ENCODE peak calls at places on chromosome 1, in ten cellular contexts. One of them, this sample, is unnamed.

GRCh38 chr1:210025870-210026269 is 87.9 kb downstream of the SYT14 start:
- DNase-seq in hepatocyte: no peak
- DNase-seq in heart left ventricle: no peak
- DNase-seq in neural progenitor cell: no peak
- DNase-seq in transverse colon: no peak
- DNase-seq in psoas muscle: no peak
- DNase-seq in AG04450: no peak
- DNase-seq in DND-41: no peak
- DNase-seq in breast epithelium: no peak
- DNase-seq in esophagus muscularis mucosa: no peak
- DNase-seq in this sample: no peak

GRCh38 chr1:20896824-20897223 is 109.7 kb upstream of the HP1BP3 start:
- DNase-seq in transverse colon: no peak
- DNase-seq in heart left ventricle: no peak
- DNase-seq in psoas muscle: no peak
- DNase-seq in esophagus muscularis mucosa: no peak
- DNase-seq in AG04450: no peak
- DNase-seq in neural progenitor cell: no peak
- DNase-seq in breast epithelium: no peak
- DNase-seq in hepatocyte: peak
- DNase-seq in DND-41: no peak
- DNase-seq in this sample: no peak

GRCh38 chr1:102852583-102852982 is 255.7 kb downstream of the COL11A1 start:
- DNase-seq in AG04450: no peak
- DNase-seq in hepatocyte: no peak
- DNase-seq in neural progenitor cell: peak
- DNase-seq in esophagus muscularis mucosa: no peak
- DNase-seq in breast epithelium: no peak
- DNase-seq in DND-41: no peak
- DNase-seq in heart left ventricle: no peak
- DNase-seq in transverse colon: no peak
- DNase-seq in psoas muscle: no peak
- DNase-seq in this sample: no peak

GRCh38 chr1:11354893-11355593 is 82.0 kb downstream of the UBIAD1 start:
- DNase-seq in breast epithelium: no peak
- DNase-seq in psoas muscle: no peak
- DNase-seq in neural progenitor cell: no peak
- DNase-seq in DND-41: no peak
- DNase-seq in AG04450: no peak
- DNase-seq in hepatocyte: no peak
- DNase-seq in heart left ventricle: no peak
- DNase-seq in esophagus muscularis mucosa: no peak
- DNase-seq in transverse colon: no peak
- DNase-seq in this sample: no peak

GRCh38 chr1:176880954-176881595 is 283.4 kb downstream of the ASTN1 start:
- DNase-seq in DND-41: peak
- DNase-seq in neural progenitor cell: peak
- DNase-seq in hepatocyte: peak
- DNase-seq in psoas muscle: peak
- DNase-seq in heart left ventricle: peak
- DNase-seq in breast epithelium: peak
- DNase-seq in transverse colon: peak
- DNase-seq in AG04450: peak
- DNase-seq in esophagus muscularis mucosa: no peak
- DNase-seq in this sample: peak

GRCh38 chr1:43274125-43274803 is 4.5 kb downstream of the TMEM125 start:
- DNase-seq in psoas muscle: no peak
- DNase-seq in heart left ventricle: no peak
- DNase-seq in AG04450: no peak
- DNase-seq in breast epithelium: no peak
- DNase-seq in hepatocyte: no peak
- DNase-seq in esophagus muscularis mucosa: no peak
- DNase-seq in DND-41: peak
- DNase-seq in neural progenitor cell: no peak
- DNase-seq in transverse colon: no peak
- DNase-seq in this sample: peak

GRCh38 chr1:192713921-192714320 is 78.0 kb downstream of the RGS13 start:
- DNase-seq in hepatocyte: no peak
- DNase-seq in AG04450: no peak
- DNase-seq in transverse colon: no peak
- DNase-seq in breast epithelium: peak
- DNase-seq in esophagus muscularis mucosa: no peak
- DNase-seq in neural progenitor cell: no peak
- DNase-seq in psoas muscle: no peak
- DNase-seq in DND-41: no peak
- DNase-seq in heart left ventricle: no peak
- DNase-seq in this sample: no peak

GRCh38 chr1:230026139-230026538 is 40.9 kb upstream of the GALNT2 start:
- DNase-seq in heart left ventricle: no peak
- DNase-seq in hepatocyte: no peak
- DNase-seq in AG04450: no peak
- DNase-seq in DND-41: no peak
- DNase-seq in transverse colon: no peak
- DNase-seq in breast epithelium: no peak
- DNase-seq in esophagus muscularis mucosa: peak
- DNase-seq in psoas muscle: no peak
- DNase-seq in neural progenitor cell: no peak
- DNase-seq in this sample: no peak

GRCh38 chr1:212683357-212683722 is 16.3 kb downstream of the BATF3 start:
- DNase-seq in transverse colon: peak
- DNase-seq in breast epithelium: no peak
- DNase-seq in psoas muscle: peak
- DNase-seq in hepatocyte: no peak
- DNase-seq in neural progenitor cell: no peak
- DNase-seq in DND-41: peak
- DNase-seq in AG04450: no peak
- DNase-seq in heart left ventricle: peak
- DNase-seq in esophagus muscularis mucosa: no peak
- DNase-seq in this sample: no peak

GRCh38 chr1:214029796-214030195 is 42.0 kb downstream of the PROX1 start:
- DNase-seq in psoas muscle: no peak
- DNase-seq in neural progenitor cell: peak
- DNase-seq in AG04450: no peak
- DNase-seq in esophagus muscularis mucosa: no peak
- DNase-seq in DND-41: no peak
- DNase-seq in heart left ventricle: no peak
- DNase-seq in hepatocyte: no peak
- DNase-seq in transverse colon: no peak
- DNase-seq in breast epithelium: no peak
- DNase-seq in this sample: no peak

GRCh38 chr1:203000217-203000944 is 6.8 kb upstream of the TMEM183A start:
- DNase-seq in psoas muscle: no peak
- DNase-seq in DND-41: no peak
- DNase-seq in hepatocyte: no peak
- DNase-seq in transverse colon: no peak
- DNase-seq in esophagus muscularis mucosa: no peak
- DNase-seq in heart left ventricle: no peak
- DNase-seq in neural progenitor cell: no peak
- DNase-seq in breast epithelium: no peak
- DNase-seq in AG04450: no peak
- DNase-seq in this sample: no peak

GRCh38 chr1:214570442-214570841 is 19.0 kb upstream of the PTPN14 start:
- DNase-seq in breast epithelium: no peak
- DNase-seq in psoas muscle: no peak
- DNase-seq in heart left ventricle: no peak
- DNase-seq in neural progenitor cell: no peak
- DNase-seq in hepatocyte: no peak
- DNase-seq in esophagus muscularis mucosa: no peak
- DNase-seq in AG04450: no peak
- DNase-seq in transverse colon: no peak
- DNase-seq in DND-41: no peak
- DNase-seq in this sample: no peak

GRCh38 chr1:112686835-112687234 is 12.4 kb downstream of the MOV10 start:
- DNase-seq in DND-41: no peak
- DNase-seq in hepatocyte: no peak
- DNase-seq in psoas muscle: no peak
- DNase-seq in AG04450: no peak
- DNase-seq in breast epithelium: no peak
- DNase-seq in transverse colon: no peak
- DNase-seq in heart left ventricle: no peak
- DNase-seq in esophagus muscularis mucosa: no peak
- DNase-seq in neural progenitor cell: no peak
- DNase-seq in this sample: no peak

GRCh38 chr1:46411010-46411405 is 16.9 kb downstream of the FAAH start:
- DNase-seq in esophagus muscularis mucosa: no peak
- DNase-seq in neural progenitor cell: no peak
- DNase-seq in hepatocyte: no peak
- DNase-seq in heart left ventricle: no peak
- DNase-seq in transverse colon: no peak
- DNase-seq in AG04450: no peak
- DNase-seq in breast epithelium: no peak
- DNase-seq in DND-41: no peak
- DNase-seq in psoas muscle: no peak
- DNase-seq in this sample: no peak

GRCh38 chr1:161864577-161864976 is 98.5 kb downstream of the ATF6 start:
- DNase-seq in hepatocyte: peak
- DNase-seq in AG04450: no peak
- DNase-seq in breast epithelium: no peak
- DNase-seq in psoas muscle: no peak
- DNase-seq in DND-41: no peak
- DNase-seq in esophagus muscularis mucosa: no peak
- DNase-seq in heart left ventricle: no peak
- DNase-seq in transverse colon: no peak
- DNase-seq in neural progenitor cell: no peak
- DNase-seq in this sample: peak
- TF ChIP-seq CTCF in hepatocyte: peak
- TF ChIP-seq CTCF in AG04450: peak
- TF ChIP-seq CTCF in breast epithelium: no peak
- TF ChIP-seq CTCF in psoas muscle: peak
- TF ChIP-seq CTCF in DND-41: peak
- TF ChIP-seq CTCF in esophagus muscularis mucosa: peak
- TF ChIP-seq CTCF in heart left ventricle: peak
- TF ChIP-seq CTCF in transverse colon: no peak
- TF ChIP-seq CTCF in neural progenitor cell: peak
- TF ChIP-seq CTCF in this sample: peak

DNA sequence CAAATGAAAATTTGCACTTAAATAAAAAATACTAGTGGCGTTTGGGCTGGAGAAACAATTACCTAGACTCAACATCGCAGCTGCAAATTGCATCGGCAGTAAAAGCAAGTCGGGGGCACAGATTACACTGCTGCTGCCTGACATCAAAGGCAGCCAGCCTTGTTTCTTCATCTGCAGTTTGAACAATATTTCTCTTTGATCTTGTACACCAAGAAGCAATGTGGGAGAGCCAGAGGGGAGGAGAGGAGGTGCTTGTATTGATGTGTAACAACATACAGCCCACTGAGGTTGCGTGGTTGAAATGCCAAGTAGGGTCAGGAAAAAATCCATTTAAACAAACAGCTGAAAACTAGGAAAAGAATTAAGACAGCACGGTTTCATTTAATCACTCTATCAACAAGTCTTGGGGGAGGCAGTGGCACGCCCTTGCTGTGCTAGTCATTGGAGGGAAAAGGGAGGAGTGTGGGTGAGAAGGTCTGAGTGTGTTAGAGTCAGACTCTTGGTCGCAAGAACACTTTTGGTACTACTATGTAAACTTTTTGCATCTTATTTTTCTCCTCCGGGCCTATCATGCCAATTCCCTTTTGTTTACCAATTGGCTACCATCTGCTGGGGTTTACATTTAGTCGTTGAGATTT is 456.5 kb downstream of the OMA1 start:
- DNase-seq in hepatocyte: no peak
- DNase-seq in heart left ventricle: no peak
- DNase-seq in DND-41: peak
- DNase-seq in psoas muscle: no peak
- DNase-seq in transverse colon: no peak
- DNase-seq in esophagus muscularis mucosa: no peak
- DNase-seq in breast epithelium: no peak
- DNase-seq in neural progenitor cell: no peak
- DNase-seq in AG04450: no peak
- DNase-seq in this sample: no peak
- H3K27ac ChIP-seq in hepatocyte: no peak
- H3K27ac ChIP-seq in heart left ventricle: no peak
- H3K27ac ChIP-seq in DND-41: no peak
- H3K27ac ChIP-seq in psoas muscle: no peak
- H3K27ac ChIP-seq in transverse colon: no peak
- H3K27ac ChIP-seq in esophagus muscularis mucosa: no peak
- H3K27ac ChIP-seq in breast epithelium: no peak
- H3K27ac ChIP-seq in neural progenitor cell: no peak
- H3K27ac ChIP-seq in AG04450: no peak
- H3K27ac ChIP-seq in this sample: no peak

GRCh38 chr1:24776821-24777220 is 31.6 kb downstream of the CLIC4 start:
- DNase-seq in DND-41: no peak
- DNase-seq in breast epithelium: no peak
- DNase-seq in transverse colon: no peak
- DNase-seq in esophagus muscularis mucosa: no peak
- DNase-seq in heart left ventricle: no peak
- DNase-seq in AG04450: no peak
- DNase-seq in psoas muscle: no peak
- DNase-seq in hepatocyte: no peak
- DNase-seq in neural progenitor cell: peak
- DNase-seq in this sample: no peak
- H3K4me3 ChIP-seq in DND-41: no peak
- H3K4me3 ChIP-seq in breast epithelium: no peak
- H3K4me3 ChIP-seq in transverse colon: no peak
- H3K4me3 ChIP-seq in esophagus muscularis mucosa: no peak
- H3K4me3 ChIP-seq in heart left ventricle: no peak
- H3K4me3 ChIP-seq in AG04450: no peak
- H3K4me3 ChIP-seq in psoas muscle: no peak
- H3K4me3 ChIP-seq in hepatocyte: no peak
- H3K4me3 ChIP-seq in neural progenitor cell: no peak
- H3K4me3 ChIP-seq in this sample: no peak

GRCh38 chr1:147636314-147636713 is 34.0 kb downstream of the ACP6 start:
- DNase-seq in esophagus muscularis mucosa: no peak
- DNase-seq in DND-41: no peak
- DNase-seq in breast epithelium: no peak
- DNase-seq in hepatocyte: no peak
- DNase-seq in heart left ventricle: no peak
- DNase-seq in AG04450: no peak
- DNase-seq in psoas muscle: no peak
- DNase-seq in transverse colon: no peak
- DNase-seq in neural progenitor cell: no peak
- DNase-seq in this sample: no peak

GRCh38 chr1:147641695-147642592 is 28.4 kb downstream of the ACP6 start:
- DNase-seq in heart left ventricle: no peak
- DNase-seq in neural progenitor cell: peak
- DNase-seq in AG04450: no peak
- DNase-seq in hepatocyte: peak
- DNase-seq in transverse colon: peak
- DNase-seq in DND-41: peak
- DNase-seq in breast epithelium: no peak
- DNase-seq in esophagus muscularis mucosa: no peak
- DNase-seq in psoas muscle: no peak
- DNase-seq in this sample: no peak

GRCh38 chr1:147641291-147641690 is 29.0 kb downstream of the ACP6 start:
- DNase-seq in hepatocyte: no peak
- DNase-seq in breast epithelium: no peak
- DNase-seq in psoas muscle: no peak
- DNase-seq in DND-41: no peak
- DNase-seq in transverse colon: no peak
- DNase-seq in esophagus muscularis mucosa: no peak
- DNase-seq in neural progenitor cell: no peak
- DNase-seq in AG04450: no peak
- DNase-seq in heart left ventricle: no peak
- DNase-seq in this sample: no peak

GRCh38 chr1:147643974-147644373 is 26.4 kb downstream of the ACP6 start:
- DNase-seq in hepatocyte: no peak
- DNase-seq in psoas muscle: no peak
- DNase-seq in AG04450: no peak
- DNase-seq in esophagus muscularis mucosa: no peak
- DNase-seq in transverse colon: no peak
- DNase-seq in breast epithelium: no peak
- DNase-seq in heart left ventricle: no peak
- DNase-seq in DND-41: no peak
- DNase-seq in neural progenitor cell: no peak
- DNase-seq in this sample: no peak

GRCh38 chr1:147640553-147641165 is 29.7 kb downstream of the ACP6 start:
- DNase-seq in hepatocyte: peak
- DNase-seq in heart left ventricle: peak
- DNase-seq in transverse colon: peak
- DNase-seq in AG04450: peak
- DNase-seq in esophagus muscularis mucosa: no peak
- DNase-seq in breast epithelium: peak
- DNase-seq in neural progenitor cell: peak
- DNase-seq in DND-41: peak
- DNase-seq in psoas muscle: peak
- DNase-seq in this sample: peak
- TF ChIP-seq CTCF in hepatocyte: peak
- TF ChIP-seq CTCF in heart left ventricle: peak
- TF ChIP-seq CTCF in transverse colon: peak
- TF ChIP-seq CTCF in AG04450: peak
- TF ChIP-seq CTCF in esophagus muscularis mucosa: peak
- TF ChIP-seq CTCF in breast epithelium: peak
- TF ChIP-seq CTCF in neural progenitor cell: peak
- TF ChIP-seq CTCF in DND-41: peak
- TF ChIP-seq CTCF in psoas muscle: peak
- TF ChIP-seq CTCF in this sample: peak